ENCODE peak calls at places on chromosomes 16 and 17, in eight cellular contexts. Y is lung; O is heart right ventricle; B is sigmoid colon; P is CD4-positive, CD25-positive, alpha-beta regulatory T cell; V is fibroblast of lung; C is thoracic aorta; I is A549. K is an unnamed sample.

GRCh38 chr17:79374087-79374486 is 236.8 kb downstream of the RBFOX3 start:
- DNase-seq in Y (no peak), O (no peak), B (no peak), P (no peak), V (no peak), C (no peak), I (no peak), K (no peak)

GRCh38 chr16:67024384-67024896 is 4.5 kb upstream of the CBFB start:
- DNase-seq in Y (no peak), O (no peak), B (peak), P (no peak), V (no peak), C (no peak), I (no peak), K (no peak)

GRCh38 chr16:77579283-77579985 is 142.9 kb upstream of the NUDT7 start:
- DNase-seq in Y (no peak), O (no peak), B (no peak), P (no peak), V (no peak), C (no peak), I (no peak), K (no peak)

GRCh38 chr17:56754523-56755208 is 79.1 kb downstream of the C17orf67 start:
- DNase-seq in Y (no peak), O (no peak), B (no peak), P (peak), V (peak), C (no peak), I (peak), K (no peak)

GRCh38 chr17:81152288-81152848 is 12.9 kb upstream of the PVALEF start:
- DNase-seq in Y (no peak), O (no peak), B (no peak), P (no peak), V (no peak), C (no peak), I (no peak), K (peak)

GRCh38 chr17:44887971-44888955 is 11.0 kb downstream of the EFTUD2 start:
- DNase-seq in Y (no peak), O (no peak), B (no peak), P (peak), V (no peak), C (no peak), I (no peak), K (no peak)

GRCh38 chr17:39939588-39940419 is 12.3 kb downstream of the LRRC3C start:
- DNase-seq in Y (no peak), O (no peak), B (no peak), P (peak), V (peak), C (no peak), I (peak), K (no peak)

GRCh38 chr16:88941051-88941932 is 35.7 kb downstream of the CBFA2T3 start:
- DNase-seq in Y (no peak), O (peak), B (no peak), P (no peak), V (no peak), C (no peak), I (no peak), K (peak)

GRCh38 chr16:86676216-86676800 is 98.0 kb downstream of the FOXL1 start:
- DNase-seq in Y (no peak), O (no peak), B (no peak), P (no peak), V (peak), C (no peak), I (no peak), K (no peak)

GRCh38 chr16:88764913-88765349 is 20.1 kb downstream of the PIEZO1 start:
- DNase-seq in Y (peak), O (no peak), B (no peak), P (no peak), V (peak), C (no peak), I (no peak), K (no peak)

GRCh38 chr16:50769-51591 is 2.4 kb downstream of the POLR3K start:
- DNase-seq in Y (no peak), O (no peak), B (no peak), P (no peak), V (no peak), C (no peak), I (no peak), K (peak)

GRCh38 chr16:72051818-72052217 is 2.5 kb upstream of the HP start:
- DNase-seq in Y (no peak), O (no peak), B (no peak), P (no peak), V (no peak), C (no peak), I (no peak), K (no peak)

GRCh38 chr16:30069575-30070462 is 4.3 kb downstream of the ALDOA start:
- DNase-seq in Y (no peak), O (no peak), B (peak), P (no peak), V (peak), C (no peak), I (no peak), K (no peak)

GRCh38 chr17:57142925-57143324 is 57.9 kb downstream of the AKAP1 start:
- DNase-seq in Y (no peak), O (no peak), B (no peak), P (no peak), V (peak), C (no peak), I (no peak), K (no peak)

GRCh38 chr17:40607641-40608040 is 40.0 kb downstream of the SMARCE1 start:
- DNase-seq in Y (peak), O (no peak), B (no peak), P (peak), V (no peak), C (no peak), I (no peak), K (no peak)

GRCh38 chr16:74565378-74565777 is 41.5 kb downstream of the GLG1 start:
- DNase-seq in Y (no peak), O (no peak), B (no peak), P (no peak), V (no peak), C (no peak), I (no peak), K (no peak)

GRCh38 chr16:74562117-74562516 is 44.8 kb downstream of the GLG1 start:
- DNase-seq in Y (no peak), O (no peak), B (no peak), P (no peak), V (no peak), C (no peak), I (no peak), K (no peak)

GRCh38 chr16:74563828-74564263 is 43.1 kb downstream of the GLG1 start:
- DNase-seq in Y (peak), O (no peak), B (no peak), P (peak), V (peak), C (peak), I (no peak), K (no peak)

GRCh38 chr16:74561626-74562025 is 45.3 kb downstream of the GLG1 start:
- DNase-seq in Y (no peak), O (no peak), B (no peak), P (no peak), V (no peak), C (no peak), I (no peak), K (no peak)

GRCh38 chr16:74564451-74564984 is 42.4 kb downstream of the GLG1 start:
- DNase-seq in Y (no peak), O (no peak), B (no peak), P (no peak), V (no peak), C (no peak), I (no peak), K (no peak)
- H3K27ac ChIP-seq in Y (no peak), O (no peak), B (no peak), P (no peak), V (no peak), C (no peak), I (no peak), K (no peak)

GRCh38 chr17:6106212-6106611 is 36.0 kb downstream of the WSCD1 start:
- DNase-seq in Y (no peak), O (no peak), B (no peak), P (no peak), V (no peak), C (no peak), I (no peak), K (no peak)

GRCh38 chr17:6105608-6106007 is 35.4 kb downstream of the WSCD1 start:
- DNase-seq in Y (no peak), O (no peak), B (no peak), P (no peak), V (no peak), C (no peak), I (no peak), K (no peak)

GRCh38 chr17:6107791-6108190 is 37.6 kb downstream of the WSCD1 start:
- DNase-seq in Y (no peak), O (no peak), B (no peak), P (no peak), V (no peak), C (no peak), I (no peak), K (no peak)

GRCh38 chr17:6102615-6103014 is 32.4 kb downstream of the WSCD1 start:
- DNase-seq in Y (no peak), O (no peak), B (no peak), P (no peak), V (no peak), C (no peak), I (no peak), K (no peak)

GRCh38 chr17:6104956-6105355 is 34.8 kb downstream of the WSCD1 start:
- DNase-seq in Y (no peak), O (no peak), B (no peak), P (no peak), V (no peak), C (no peak), I (no peak), K (no peak)
- H3K27ac ChIP-seq in Y (no peak), O (no peak), B (no peak), P (no peak), V (no peak), C (no peak), I (no peak), K (no peak)

DNA sequence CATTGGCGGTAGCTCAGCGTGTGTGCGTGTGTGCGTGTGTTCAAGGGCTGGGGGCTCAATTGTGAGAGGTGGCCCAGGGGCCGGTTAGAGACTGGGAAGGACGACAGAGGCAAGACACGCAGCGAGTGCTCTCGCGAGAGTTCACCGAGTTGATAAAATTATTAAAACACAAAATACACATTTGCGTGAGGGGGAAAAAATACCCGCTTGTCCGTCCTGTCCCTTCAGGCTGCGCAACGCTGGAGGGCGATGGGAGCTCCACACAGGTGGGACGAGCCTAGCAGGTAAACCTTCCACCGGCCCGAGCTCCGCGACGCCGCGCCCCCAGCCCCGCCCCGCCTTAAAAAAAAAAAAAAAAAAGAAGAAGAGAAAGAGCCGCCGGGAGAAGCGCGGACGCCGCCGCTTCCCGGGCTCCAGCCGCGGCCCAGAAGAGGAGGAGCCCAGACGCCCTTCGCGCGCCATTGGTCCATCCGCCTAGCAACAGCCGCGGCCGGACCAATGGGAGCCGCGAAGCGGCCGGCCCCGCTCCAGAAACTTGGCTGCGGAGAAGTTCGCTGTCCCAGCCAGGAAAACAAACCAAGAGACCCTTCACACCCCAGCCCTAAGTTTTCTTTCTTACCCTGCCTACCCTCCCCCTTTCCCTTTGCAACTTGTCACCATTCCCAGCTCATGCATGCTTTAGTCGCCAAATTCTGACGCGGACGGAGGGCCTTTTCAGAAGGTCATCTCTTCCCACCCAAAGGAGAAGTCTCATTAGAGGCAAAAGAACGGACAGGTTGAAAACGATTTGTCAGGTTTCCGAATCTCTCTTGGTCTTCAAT is 169.9 kb upstream of the MAF start:
- DNase-seq in Y (peak), O (peak), B (peak), P (peak), V (peak), C (peak), I (peak), K (peak)
- H3K27ac ChIP-seq in Y (peak), O (peak), B (peak), P (no peak), V (peak), C (peak), I (peak), K (peak)

GRCh38 chr17:42119301-42119700 is 1.9 kb downstream of the KAT2A start:
- DNase-seq in Y (no peak), O (no peak), B (no peak), P (no peak), V (no peak), C (no peak), I (no peak), K (no peak)

GRCh38 chr17:42120161-42121065 is 754 bp downstream of the KAT2A start:
- DNase-seq in Y (no peak), O (no peak), B (no peak), P (no peak), V (no peak), C (no peak), I (peak), K (no peak)

GRCh38 chr17:42118545-42118944 is 2.6 kb downstream of the KAT2A start:
- DNase-seq in Y (no peak), O (no peak), B (no peak), P (peak), V (no peak), C (no peak), I (peak), K (no peak)

GRCh38 chr17:42122371-42123303 is at the start of gene HSPB9:
- DNase-seq in Y (peak), O (peak), B (peak), P (no peak), V (no peak), C (no peak), I (no peak), K (no peak)

DNA sequence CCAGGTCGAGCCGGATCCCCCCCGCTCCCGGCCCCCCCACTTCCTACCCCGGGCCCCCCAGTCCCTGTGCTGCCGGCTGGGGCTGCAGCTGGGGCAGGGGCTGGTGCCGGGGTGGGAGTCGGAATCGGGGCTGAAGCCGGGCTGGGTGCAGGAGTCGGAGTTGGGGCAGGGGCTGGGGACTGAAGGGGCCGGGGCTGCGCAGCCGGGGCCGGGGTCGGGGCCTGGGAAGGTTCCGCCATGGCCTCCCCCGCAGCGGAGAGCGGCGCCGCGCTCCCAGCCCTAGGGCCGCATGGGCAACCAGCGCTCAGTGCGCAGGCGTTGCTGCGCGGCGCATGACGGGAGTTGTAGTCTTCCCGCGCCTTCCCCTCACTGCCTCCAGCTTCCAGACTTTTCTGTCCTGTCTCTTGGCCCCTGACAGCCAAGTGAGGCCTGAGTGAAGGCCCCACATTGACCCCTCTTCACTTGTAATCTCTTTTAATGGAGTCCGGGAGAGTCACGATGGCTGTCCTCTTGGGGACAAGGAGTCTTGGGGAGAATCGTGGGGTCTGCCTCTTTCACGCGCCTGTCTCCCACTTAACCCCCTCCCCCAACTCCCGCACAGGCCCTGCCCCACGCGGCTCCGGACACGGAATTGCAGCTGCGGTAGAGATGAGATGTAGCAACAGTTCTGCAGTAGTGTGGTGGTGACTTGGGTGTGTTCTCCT is at the start of gene KAT2A:
- DNase-seq in Y (peak), O (peak), B (peak), P (peak), V (peak), C (no peak), I (peak), K (peak)
- H3K27ac ChIP-seq in Y (no peak), O (peak), B (peak), P (no peak), V (no peak), C (no peak), I (peak), K (peak)

DNA sequence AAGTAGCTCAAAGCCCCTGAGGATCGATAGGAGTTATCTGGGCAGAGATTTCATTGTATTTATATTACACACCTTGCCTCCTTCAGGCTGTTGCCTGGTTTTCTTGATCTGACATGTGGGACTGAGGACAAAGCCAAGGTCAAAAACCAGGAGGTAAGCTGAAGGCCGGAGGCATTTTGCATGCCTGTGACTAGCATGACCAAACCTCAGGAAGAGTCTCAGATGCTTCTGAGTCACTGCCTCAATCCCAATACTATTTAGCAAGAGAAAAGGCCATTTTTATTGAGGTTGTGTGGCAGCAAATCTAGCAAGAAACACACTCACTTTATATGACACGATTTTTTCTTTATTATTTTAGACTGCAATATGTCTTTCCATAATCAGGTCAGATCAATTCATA is 968.1 kb downstream of the CDH11 start:
- DNase-seq in Y (no peak), O (no peak), B (no peak), P (no peak), V (peak), C (no peak), I (no peak), K (no peak)
- H3K27ac ChIP-seq in Y (no peak), O (no peak), B (no peak), P (no peak), V (no peak), C (no peak), I (no peak), K (no peak)

GRCh38 chr16:75063549-75064082 is 53.0 kb downstream of the LDHD start:
- DNase-seq in Y (no peak), O (no peak), B (no peak), P (no peak), V (no peak), C (no peak), I (no peak), K (no peak)
- H3K27ac ChIP-seq in Y (no peak), O (no peak), B (peak), P (no peak), V (no peak), C (no peak), I (peak), K (no peak)